ENCODE peak calls at places on chromosome 21, in ten cellular contexts. U, H, Z, S, Y, O, P, J, F and Q are unnamed samples. For H3K9me3, the result is how much of the 10 kb centered on the place peaks cover.

GRCh38 chr21:34730756-34731445 is 62.1 kb downstream of the CLIC6 start:
- DNase-seq in U (no peak), H (no peak), Z (no peak), S (no peak), Y (no peak), O (no peak), P (no peak), J (peak), F (no peak), Q (no peak)

GRCh38 chr21:44931137-44931500 is 8.7 kb upstream of the SLX9 start:
- DNase-seq in U (no peak), H (peak), Z (peak), S (no peak), Y (no peak), O (peak), P (no peak), J (no peak), F (no peak), Q (no peak)

GRCh38 chr21:42411197-42411869 is 7.6 kb downstream of the UBASH3A start:
- DNase-seq in U (no peak), H (peak), Z (peak), S (no peak), Y (no peak), O (no peak), P (no peak), J (no peak), F (no peak), Q (no peak)

GRCh38 chr21:34974162-34974981 is 74.7 kb downstream of the RUNX1 start:
- DNase-seq in U (no peak), H (no peak), Z (no peak), S (no peak), Y (no peak), O (no peak), P (no peak), J (no peak), F (peak), Q (no peak)

GRCh38 chr21:45306832-45307571 is 19.3 kb upstream of the POFUT2 start:
- DNase-seq in U (peak), H (no peak), Z (peak), S (peak), Y (no peak), O (peak), P (peak), J (peak), F (no peak), Q (peak)

GRCh38 chr21:44938976-44939531 is 775 bp upstream of the SLX9 start:
- DNase-seq in U (no peak), H (no peak), Z (peak), S (no peak), Y (no peak), O (peak), P (no peak), J (peak), F (no peak), Q (peak)

GRCh38 chr21:19340303-19340702 is 936.7 kb upstream of the TMPRSS15 start:
- DNase-seq in U (no peak), H (no peak), Z (no peak), S (no peak), Y (no peak), O (no peak), P (no peak), J (no peak), F (no peak), Q (no peak)

GRCh38 chr21:43603230-43603626 is 56.1 kb downstream of the HSF2BP start:
- DNase-seq in U (no peak), H (no peak), Z (no peak), S (no peak), Y (no peak), O (no peak), P (peak), J (no peak), F (no peak), Q (peak)

GRCh38 chr21:14114251-14114650 is 96.5 kb downstream of the LIPI start:
- DNase-seq in U (no peak), H (no peak), Z (no peak), S (no peak), Y (no peak), O (no peak), P (no peak), J (peak), F (no peak), Q (no peak)

DNA sequence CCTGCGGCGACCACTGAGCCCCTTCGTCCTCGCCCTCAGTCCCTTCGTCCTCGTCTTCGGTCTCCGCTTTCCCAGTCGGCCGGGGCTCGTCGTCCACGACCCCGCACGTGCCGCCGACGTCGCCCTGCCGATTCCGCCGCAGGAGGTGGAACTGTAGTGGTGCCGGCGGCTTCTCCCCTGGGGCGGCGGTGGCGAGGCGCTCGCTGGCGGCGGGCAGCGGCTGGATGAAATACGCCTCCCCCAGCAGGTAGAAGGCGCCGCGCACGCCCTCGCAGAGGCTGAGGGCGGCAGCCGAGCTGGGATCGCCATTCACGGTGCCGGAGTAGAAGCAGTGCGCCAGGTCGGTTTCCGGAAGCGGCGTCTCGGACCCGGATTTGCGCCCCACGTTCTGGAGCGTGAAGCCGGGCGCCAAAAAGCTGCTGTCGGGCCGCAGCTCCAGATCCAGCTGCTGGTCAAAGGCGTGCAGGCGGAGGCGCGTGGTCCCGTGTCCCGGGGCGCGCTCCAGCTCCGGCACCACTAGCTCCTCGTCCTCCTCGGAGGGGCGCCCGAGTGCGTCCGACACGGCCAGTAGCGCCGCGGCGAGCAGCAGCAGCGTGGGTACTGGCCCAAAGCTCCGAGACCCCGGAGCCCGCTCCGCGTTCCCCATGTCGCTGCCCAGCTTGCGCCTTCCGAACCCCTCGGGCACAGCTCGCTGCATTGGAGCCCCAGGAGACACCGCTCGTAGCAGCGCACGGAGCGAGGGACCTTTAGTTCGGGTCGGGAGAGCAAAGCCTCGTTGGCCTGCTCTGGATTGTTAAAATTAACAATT is 747 bp downstream of the ADAMTS1 start:
- DNase-seq in U (peak), H (peak), Z (peak), S (no peak), Y (peak), O (peak), P (peak), J (peak), F (no peak), Q (peak)
- H3K27ac ChIP-seq in U (peak), H (peak), Z (peak), S (peak), Y (peak), O (peak), P (peak), J (peak), F (no peak), Q (peak)

GRCh38 chr21:28127390-28127789 is 865.3 kb downstream of the LTN1 start:
- DNase-seq in U (peak), H (no peak), Z (no peak), S (no peak), Y (no peak), O (no peak), P (no peak), J (no peak), F (no peak), Q (no peak)
- H3K9me3 ChIP-seq in U (under half), H (under half), Z (under half), S (under half), Y (under half), O (under half), P (under half), J (under half), F (under half), Q (under half)

DNA sequence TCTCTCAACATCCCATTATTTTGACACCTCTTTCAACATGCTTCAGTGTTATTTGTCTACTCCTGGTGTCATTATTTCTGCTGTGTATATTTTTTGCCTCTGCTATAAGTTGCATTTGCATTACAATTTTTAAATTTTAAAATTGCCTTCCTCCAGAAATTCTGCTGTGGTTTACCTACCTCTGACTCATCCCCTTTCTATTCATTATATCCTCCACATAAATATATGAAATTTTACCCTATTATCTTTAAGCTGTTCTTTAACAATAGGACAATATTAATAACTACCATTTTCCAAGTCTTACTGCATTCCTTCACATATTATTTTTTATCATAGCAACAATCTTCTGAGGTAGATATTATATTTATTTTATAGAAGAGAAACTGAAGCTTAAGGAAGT is 178.1 kb upstream of the NRIP1 start:
- DNase-seq in U (no peak), H (no peak), Z (no peak), S (no peak), Y (no peak), O (no peak), P (no peak), J (no peak), F (no peak), Q (no peak)
- H3K27ac ChIP-seq in U (no peak), H (no peak), Z (no peak), S (no peak), Y (no peak), O (no peak), P (no peak), J (no peak), F (no peak), Q (no peak)

DNA sequence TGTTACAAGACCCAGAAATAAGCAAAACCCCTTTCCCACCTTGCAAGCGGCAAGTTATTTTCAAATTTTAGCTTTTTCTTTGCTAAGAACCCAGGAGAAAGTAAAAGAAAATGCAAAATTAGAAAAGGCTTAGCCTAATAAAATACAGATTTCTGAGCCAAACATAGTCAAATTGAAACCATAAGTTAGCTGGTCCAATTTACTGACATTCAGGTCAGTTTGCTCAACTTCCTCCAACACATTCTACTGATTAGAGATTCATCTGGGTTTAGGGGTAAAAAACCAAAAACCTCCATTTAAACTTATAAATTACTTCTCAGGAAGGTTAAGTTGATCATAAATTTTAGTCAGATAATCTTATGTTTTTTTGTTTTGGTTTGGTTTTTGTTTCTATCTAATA is 701.8 kb upstream of the CXADR start:
- DNase-seq in U (no peak), H (no peak), Z (no peak), S (no peak), Y (no peak), O (no peak), P (no peak), J (no peak), F (no peak), Q (no peak)
- H3K9me3 ChIP-seq in U (under half), H (under half), Z (under half), S (under half), Y (under half), O (under half), P (under half), J (under half), F (under half), Q (under half)